ENCODE peak calls at places on chromosome 1, in six cellular contexts. L is MM.1S, I is fibroblast of lung, A is A673, J is GM23248, C is hepatocyte. G is an unnamed sample.
A peak's percentile ranks its signal among the peaks of the same experiment; 100 is the strongest.

GRCh38 chr1:41742219-41742618 is 176.5 kb downstream of the HIVEP3 start:
- DNase-seq in C (no peak), L (no peak), I (peak; percentile 80), A (no peak), J (peak; percentile 90), G (peak; percentile 27)

GRCh38 chr1:41407666-41408252 is 46.5 kb downstream of the FOXO6 start:
- DNase-seq in L (no peak), A (no peak), C (no peak), J (no peak), I (no peak), G (no peak)

GRCh38 chr1:17670587-17671313 is 84.4 kb upstream of the ACTL8 start:
- DNase-seq in L (no peak), I (no peak), A (no peak), C (no peak), J (no peak), G (no peak)

GRCh38 chr1:24070821-24071393 is 41.0 kb downstream of the MYOM3 start:
- DNase-seq in A (peak; percentile 88), J (peak; percentile 87), I (peak; percentile 74), C (peak; percentile 93), L (peak; percentile 79), G (peak; percentile 77)

GRCh38 chr1:3863231-3863935 is 6.1 kb downstream of the DFFB start:
- DNase-seq in A (no peak), J (no peak), I (no peak), L (no peak), C (no peak), G (no peak)

GRCh38 chr1:9892563-9893528 is 17.2 kb downstream of the CTNNBIP1 start:
- DNase-seq in C (no peak), J (peak; percentile 94), L (no peak), A (no peak), I (peak; percentile 69), G (peak; percentile 59)

GRCh38 chr1:201937624-201938212 is 8.6 kb downstream of the LMOD1 start:
- DNase-seq in L (no peak), J (peak; percentile 72), C (no peak), I (peak; percentile 88), A (no peak), G (peak; percentile 84)

GRCh38 chr1:182646739-182647138 is 37.6 kb downstream of the RGS8 start:
- DNase-seq in L (no peak), J (no peak), A (no peak), C (no peak), I (no peak), G (no peak)

GRCh38 chr1:20343149-20343936 is 52.7 kb downstream of the VWA5B1 start:
- DNase-seq in C (peak; percentile 69), J (no peak), L (no peak), A (peak; percentile 18), I (no peak), G (no peak)

GRCh38 chr1:48448932-48449331 is 23.1 kb downstream of the SPATA6 start:
- DNase-seq in A (no peak), J (no peak), I (no peak), C (no peak), L (no peak), G (no peak)

DNA sequence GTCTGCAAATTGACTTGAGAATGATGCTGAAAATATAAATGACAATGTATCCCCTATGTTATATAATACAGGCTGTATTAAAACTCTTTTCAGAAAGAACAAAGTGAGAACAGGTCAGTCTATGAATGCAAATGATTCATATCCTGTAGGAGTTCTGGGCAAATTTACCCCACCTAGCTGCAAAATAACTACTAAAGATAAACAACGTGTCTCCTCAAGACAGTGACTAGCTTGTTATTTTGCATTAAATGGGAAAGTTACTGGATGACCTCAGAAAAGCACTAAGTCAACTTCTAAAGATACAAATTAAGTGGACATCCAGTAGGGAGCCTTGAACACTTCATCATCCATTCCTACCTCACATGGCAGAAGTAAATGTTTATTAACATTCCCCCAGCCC is 11.1 kb downstream of the RNF19B start:
- DNase-seq in I (peak; percentile 9), C (no peak), A (no peak), J (peak; percentile 77), L (no peak), G (peak; percentile 91)
- H3K4me3 ChIP-seq in I (no peak overlapping the region), C (no peak overlapping the region), A (no peak overlapping the region), J (no peak overlapping the region), L (no peak overlapping the region), G (no peak overlapping the region)

GRCh38 chr1:167454929-167455785 is 63.2 kb downstream of the CD247 start:
- DNase-seq in L (peak; percentile 87), J (peak; percentile 66), I (peak; percentile 9), A (peak; percentile 52), C (peak; percentile 78), G (peak; percentile 15)

GRCh38 chr1:167454304-167454928 is 63.9 kb downstream of the CD247 start:
- DNase-seq in J (no peak), A (no peak), I (no peak), L (no peak), C (no peak), G (peak; percentile 9)

GRCh38 chr1:167456500-167456899 is 61.8 kb downstream of the CD247 start:
- DNase-seq in A (no peak), J (no peak), C (no peak), L (no peak), I (no peak), G (no peak)

GRCh38 chr1:167456926-167457325 is 61.4 kb downstream of the CD247 start:
- DNase-seq in J (no peak), A (no peak), C (no peak), L (no peak), I (no peak), G (no peak)

DNA sequence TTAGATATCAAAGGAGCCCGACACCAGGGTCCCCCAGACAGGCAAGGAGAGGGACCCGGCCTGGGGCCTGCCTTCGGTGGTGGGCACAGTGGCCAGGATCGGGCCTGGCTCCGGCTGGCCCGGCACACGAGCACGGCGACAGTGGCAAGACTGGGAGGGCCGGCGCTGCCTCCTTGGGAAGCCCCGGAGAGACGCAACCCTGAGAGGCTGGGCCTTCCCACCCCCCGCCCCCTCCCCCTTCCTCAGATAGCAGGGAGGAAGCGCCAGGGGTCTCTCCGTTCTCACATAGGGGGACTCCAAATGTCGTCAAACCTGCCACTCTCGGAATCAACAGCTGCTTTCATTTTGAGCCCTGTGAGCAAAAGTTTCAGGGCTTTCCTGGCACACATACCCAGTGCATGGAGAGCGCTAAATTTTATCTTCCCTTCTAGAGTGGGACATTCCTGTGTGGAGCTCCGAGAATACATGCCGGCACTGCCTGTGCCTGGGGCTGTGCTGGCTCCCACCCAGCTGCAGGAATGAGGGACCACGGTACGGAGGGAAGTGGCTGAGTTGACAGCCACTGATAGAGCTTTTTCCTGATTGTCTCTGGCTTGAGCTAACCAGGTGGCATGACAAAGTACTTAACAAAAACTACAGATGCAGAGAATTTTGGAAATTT is 62.4 kb downstream of the CD247 start:
- DNase-seq in I (peak; percentile 4), J (peak; percentile 36), A (peak; percentile 24), C (peak; percentile 40), L (peak; percentile 40), G (peak; percentile 9)
- TF ChIP-seq EZH2 in I (no peak), J (no peak), A (no peak), C (no peak), L (no peak), G (no peak)

GRCh38 chr1:238485906-238486219 is 595.1 kb upstream of the ZP4 start:
- DNase-seq in L (no peak), I (no peak), A (no peak), J (peak; percentile 22), C (peak; percentile 13), G (no peak)
- H3K4me3 ChIP-seq in L (no peak overlapping the region), I (no peak overlapping the region), A (no peak overlapping the region), J (peak overlapping the region; percentile 60), C (peak overlapping the region; percentile 18), G (no peak overlapping the region)

GRCh38 chr1:2504224-2504948 is 22.0 kb downstream of the PANK4 start:
- DNase-seq in A (no peak), C (peak; percentile 27), L (no peak), I (peak; percentile 37), J (peak; percentile 45), G (no peak)
- TF ChIP-seq EZH2 in A (no peak), C (no peak), L (no peak), I (peak; percentile 83), J (peak; percentile 89), G (no peak)

GRCh38 chr1:59520194-59520593 is 223.3 kb downstream of the FGGY start:
- DNase-seq in L (no peak), I (no peak), C (no peak), J (peak; percentile 43), A (no peak), G (no peak)
- H3K4me3 ChIP-seq in L (no peak overlapping the region), I (no peak overlapping the region), C (no peak overlapping the region), J (no peak overlapping the region), A (no peak overlapping the region), G (no peak overlapping the region)